ENCODE peak calls at places on chromosomes 16 and 17, in five cellular contexts. R is IMR-90, N is H1, Q is neuronal stem cell, T is mesenchymal stem cell. A is an unnamed sample.

GRCh38 chr16:9645911-9646310 is 536.3 kb downstream of the GRIN2A start:
- DNase-seq in R (no peak), N (peak), Q (no peak), T (no peak), A (no peak)

GRCh38 chr16:85130707-85131028 is 18.4 kb upstream of the CIBAR2 start:
- DNase-seq in R (no peak), N (no peak), Q (no peak), T (no peak), A (no peak)

GRCh38 chr17:41421617-41422016 is 2.8 kb downstream of the KRT37 start:
- DNase-seq in R (no peak), N (no peak), Q (no peak), T (peak), A (no peak)

GRCh38 chr17:56653877-56654276 is 60.4 kb downstream of the NOG start:
- DNase-seq in R (peak), N (no peak), Q (peak), T (peak), A (peak)

GRCh38 chr17:33819539-33819938 is 435.5 kb upstream of the CCL2 start:
- DNase-seq in R (no peak), N (no peak), Q (no peak), T (no peak), A (no peak)

GRCh38 chr16:2210386-2211365 is at the start of gene BRICD5:
- DNase-seq in R (peak), N (no peak), Q (no peak), T (no peak), A (peak)

GRCh38 chr16:82633964-82634600 is 7.3 kb downstream of the CDH13 start:
- DNase-seq in R (peak), N (no peak), Q (no peak), T (peak), A (no peak)

GRCh38 chr17:73155410-73156165 is 9.2 kb upstream of the SSTR2 start:
- DNase-seq in R (no peak), N (peak), Q (no peak), T (no peak), A (peak)

GRCh38 chr16:26665166-26665939 is 401.4 kb upstream of the C16orf82 start:
- DNase-seq in R (no peak), N (no peak), Q (no peak), T (no peak), A (no peak)

GRCh38 chr17:77834170-77835115 is 124.1 kb upstream of the TNRC6C start:
- DNase-seq in R (peak), N (no peak), Q (no peak), T (peak), A (peak)

GRCh38 chr16:67847064-67847861 is at the start of gene CENPT:
- DNase-seq in R (peak), N (peak), Q (no peak), T (peak), A (no peak)

GRCh38 chr17:19645608-19646250 is 2.8 kb upstream of the ALDH3A2 start:
- DNase-seq in R (no peak), N (peak), Q (peak), T (peak), A (peak)

GRCh38 chr17:29250666-29251065 is 4.0 kb downstream of the CRYBA1 start:
- DNase-seq in R (peak), N (no peak), Q (no peak), T (peak), A (no peak)

GRCh38 chr17:55734128-55734781 is 11.6 kb upstream of the TMEM100 start:
- DNase-seq in R (peak), N (no peak), Q (no peak), T (peak), A (peak)

GRCh38 chr17:49132317-49132698 is 261 bp upstream of the B4GALNT2 start:
- DNase-seq in R (no peak), N (no peak), Q (no peak), T (no peak), A (no peak)

GRCh38 chr17:40014375-40014980 is 762 bp upstream of the CSF3 start:
- DNase-seq in R (no peak), N (no peak), Q (no peak), T (peak), A (no peak)

GRCh38 chr17:10621397-10621796 is 35.7 kb downstream of the MYH3 start:
- DNase-seq in R (no peak), N (no peak), Q (no peak), T (no peak), A (no peak)

GRCh38 chr17:20706752-20707372 is 127.3 kb downstream of the CDRT15L2 start:
- DNase-seq in R (no peak), N (no peak), Q (no peak), T (no peak), A (no peak)

GRCh38 chr17:7803981-7804380 is 30.0 kb upstream of the KDM6B start:
- DNase-seq in R (no peak), N (no peak), Q (no peak), T (no peak), A (peak)

GRCh38 chr17:59427996-59428395 is 96.5 kb downstream of the YPEL2 start:
- DNase-seq in R (no peak), N (no peak), Q (no peak), T (peak), A (no peak)

GRCh38 chr17:34584805-34585416 is 5.5 kb downstream of the TMEM132E start:
- DNase-seq in R (peak), N (no peak), Q (no peak), T (no peak), A (no peak)

GRCh38 chr17:66830451-66830850 is 4.5 kb upstream of the CACNG5 start:
- DNase-seq in R (no peak), N (no peak), Q (no peak), T (no peak), A (peak)

GRCh38 chr16:82118749-82119148 is 51.3 kb downstream of the MPHOSPH6 start:
- DNase-seq in R (no peak), N (no peak), Q (no peak), T (no peak), A (no peak)

GRCh38 chr16:2828521-2828840 is 1.6 kb upstream of the ZG16B start:
- DNase-seq in R (no peak), N (no peak), Q (no peak), T (no peak), A (no peak)

GRCh38 chr17:34615326-34615725 is 35.9 kb downstream of the TMEM132E start:
- DNase-seq in R (no peak), N (no peak), Q (no peak), T (no peak), A (no peak)

GRCh38 chr17:68170246-68170645 is 77.6 kb upstream of the AMZ2 start:
- DNase-seq in R (no peak), N (peak), Q (no peak), T (no peak), A (no peak)

GRCh38 chr16:57724541-57724940 is 11.0 kb upstream of the KATNB1 start:
- DNase-seq in R (no peak), N (no peak), Q (no peak), T (no peak), A (no peak)

GRCh38 chr17:40819528-40820125 is 2.8 kb downstream of the KRT10 start:
- DNase-seq in R (peak), N (no peak), Q (no peak), T (peak), A (no peak)

GRCh38 chr16:84675423-84675822 is 24.4 kb upstream of the USP10 start:
- DNase-seq in R (no peak), N (no peak), Q (no peak), T (no peak), A (no peak)

GRCh38 chr17:1216209-1216937 is 36.6 kb upstream of the ABR start:
- DNase-seq in R (no peak), N (no peak), Q (no peak), T (no peak), A (no peak)

GRCh38 chr17:16938031-16938430 is 33.9 kb downstream of the TNFRSF13B start:
- DNase-seq in R (no peak), N (no peak), Q (no peak), T (no peak), A (no peak)

GRCh38 chr16:67399218-67399733 is 6.0 kb upstream of the TPPP3 start:
- DNase-seq in R (no peak), N (peak), Q (peak), T (peak), A (peak)

GRCh38 chr16:1188781-1189189 is 35.9 kb downstream of the CACNA1H start:
- DNase-seq in R (peak), N (peak), Q (peak), T (peak), A (peak)

GRCh38 chr17:72715906-72716572 is 376.4 kb downstream of the SLC39A11 start:
- DNase-seq in R (peak), N (no peak), Q (no peak), T (peak), A (no peak)

GRCh38 chr17:32349503-32349853 is 479 bp upstream of the ZNF207 start:
- DNase-seq in R (no peak), N (no peak), Q (no peak), T (no peak), A (no peak)

GRCh38 chr17:55925440-55925839 is 174.6 kb downstream of the PCTP start:
- DNase-seq in R (no peak), N (no peak), Q (no peak), T (no peak), A (no peak)

GRCh38 chr17:81899514-81900166 is 2.4 kb upstream of the NPB start:
- DNase-seq in R (no peak), N (no peak), Q (no peak), T (no peak), A (peak)
- H3K18ac ChIP-seq in R (no peak), N (no peak), Q (no peak), T (no peak), A (no peak)

GRCh38 chr16:28846080-28846932 is at the start of gene TUFM:
- DNase-seq in R (peak), N (peak), Q (peak), T (peak), A (peak)
- H3K14ac ChIP-seq in R (peak), N (no peak), Q (peak), T (peak), A (peak)

DNA sequence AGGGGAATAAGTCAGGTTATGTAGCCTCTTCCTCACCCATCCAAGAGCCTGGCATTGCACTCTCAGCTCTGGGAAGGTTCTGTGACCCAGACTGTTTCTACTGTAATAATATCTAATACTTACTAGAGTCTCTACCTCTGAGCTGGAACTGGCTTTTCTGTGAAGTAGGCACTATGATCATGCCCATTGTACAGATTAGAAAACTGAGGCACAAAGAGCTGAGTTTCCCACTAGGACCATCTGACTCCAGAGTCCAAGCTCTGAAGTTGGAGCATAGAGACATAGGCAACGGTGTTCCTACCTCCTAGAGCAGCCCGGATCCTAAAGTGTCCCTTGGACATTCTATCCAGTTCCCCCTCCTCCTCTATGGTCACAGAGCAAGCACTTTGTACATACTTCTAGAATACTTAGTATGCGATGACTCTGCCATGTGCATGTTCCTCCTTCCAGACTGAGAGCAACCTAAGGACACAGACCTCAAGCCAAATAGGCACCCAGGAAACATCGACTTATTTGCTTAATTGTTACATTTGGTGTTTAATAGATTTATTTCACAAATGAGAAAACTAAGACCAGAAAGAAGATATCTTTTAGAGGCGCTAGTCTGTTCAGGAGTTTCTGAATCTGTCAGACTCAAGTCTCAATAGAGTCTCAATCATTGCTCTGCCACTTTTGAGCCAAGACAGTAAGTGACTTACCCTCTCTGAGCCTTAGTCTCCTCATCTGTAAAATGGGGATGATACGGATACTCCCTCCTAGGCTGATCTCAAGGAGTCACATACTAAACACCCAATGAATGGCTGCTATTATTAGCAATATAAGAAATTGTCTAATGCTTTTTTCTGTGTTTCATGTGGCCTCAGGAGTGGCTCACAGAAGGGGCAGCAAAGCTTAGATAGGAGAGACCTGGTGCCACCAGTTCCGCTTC is 3.6 kb downstream of the CLEC19A start:
- DNase-seq in R (no peak), N (no peak), Q (no peak), T (no peak), A (no peak)
- H4K91ac ChIP-seq in R (no peak), N (peak), Q (peak), T (no peak), A (peak)

GRCh38 chr17:50661795-50662391 is 27.2 kb downstream of the ABCC3 start:
- DNase-seq in R (peak), N (no peak), Q (no peak), T (peak), A (peak)
- H3K18ac ChIP-seq in R (peak), N (peak), Q (peak), T (peak), A (peak)

GRCh38 chr17:57986841-57987581 is 1.0 kb downstream of the VEZF1 start:
- DNase-seq in R (peak), N (no peak), Q (peak), T (peak), A (no peak)

GRCh38 chr17:57989011-57989345 is 924 bp upstream of the VEZF1 start:
- DNase-seq in R (peak), N (no peak), Q (no peak), T (peak), A (no peak)

GRCh38 chr17:57988301-57989010 is 402 bp upstream of the VEZF1 start:
- DNase-seq in R (peak), N (peak), Q (peak), T (peak), A (peak)

GRCh38 chr17:57985675-57985974 is 2.4 kb downstream of the VEZF1 start:
- DNase-seq in R (peak), N (no peak), Q (no peak), T (peak), A (no peak)

GRCh38 chr17:57987582-57988300 is at the start of gene VEZF1:
- DNase-seq in R (peak), N (no peak), Q (peak), T (peak), A (peak)
- H3K14ac ChIP-seq in R (peak), N (peak), Q (peak), T (peak), A (peak)

DNA sequence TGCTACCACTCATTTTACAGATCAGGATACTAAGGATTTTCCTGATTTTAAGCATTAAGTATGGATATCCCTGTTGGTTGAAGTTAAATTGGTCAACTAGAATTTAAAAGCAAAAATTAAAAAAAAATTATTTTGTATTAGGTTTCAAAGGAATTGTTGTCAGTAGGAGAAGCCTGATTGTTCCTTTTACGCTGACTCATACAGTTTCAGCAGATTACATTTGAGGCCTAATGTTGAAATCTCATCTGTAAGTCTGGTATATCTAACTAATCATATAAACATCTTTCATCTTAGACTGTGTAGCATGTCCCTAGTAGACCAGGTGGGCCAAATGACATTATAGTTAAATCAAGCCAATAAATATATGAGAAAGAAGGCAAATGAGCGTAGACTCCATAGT is 83.5 kb downstream of the FTO start:
- DNase-seq in R (no peak), N (no peak), Q (no peak), T (no peak), A (no peak)
- H4K91ac ChIP-seq in R (no peak), N (no peak), Q (no peak), T (no peak), A (no peak)

GRCh38 chr16:29898135-29898534 is 1.2 kb downstream of the SEZ6L2 start:
- DNase-seq in R (no peak), N (no peak), Q (no peak), T (no peak), A (peak)

GRCh38 chr16:29900102-29900887 is at the start of gene ASPHD1:
- DNase-seq in R (peak), N (peak), Q (peak), T (peak), A (peak)

GRCh38 chr16:29900888-29901606 is 759 bp downstream of the ASPHD1 start:
- DNase-seq in R (no peak), N (peak), Q (no peak), T (no peak), A (no peak)

GRCh38 chr16:29898786-29899515 is 399 bp downstream of the SEZ6L2 start:
- DNase-seq in R (no peak), N (peak), Q (peak), T (peak), A (peak)

DNA sequence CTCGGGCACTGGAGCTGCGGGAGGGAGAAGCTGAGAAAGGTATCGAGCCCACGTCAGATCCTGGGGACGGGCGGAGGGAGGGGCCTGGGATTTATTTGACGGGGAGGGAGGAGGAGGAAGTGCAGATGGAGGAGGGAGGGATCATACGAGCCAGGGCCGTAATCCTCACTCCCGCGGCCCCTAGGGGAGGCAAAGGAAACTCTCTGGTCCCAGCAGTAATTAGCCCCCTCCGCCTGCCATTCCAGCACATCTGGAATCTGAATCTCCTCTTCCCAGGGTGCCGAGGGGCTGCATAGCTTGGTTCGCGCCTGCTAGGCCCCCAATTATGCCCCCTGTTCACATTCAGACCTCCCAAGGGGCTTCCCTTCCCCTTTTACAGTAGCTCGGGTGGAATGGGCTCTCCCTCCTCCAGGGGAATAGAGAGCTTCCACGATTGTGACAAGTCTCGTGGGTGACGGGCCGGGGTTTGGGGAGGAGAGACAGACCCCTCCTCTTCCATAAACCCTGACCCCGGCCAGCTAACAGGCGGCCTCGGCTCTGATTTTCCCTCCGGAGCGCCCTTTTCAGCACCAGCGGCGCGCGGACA is at the start of gene SEZ6L2:
- DNase-seq in R (peak), N (peak), Q (peak), T (peak), A (peak)
- H3K18ac ChIP-seq in R (no peak), N (peak), Q (no peak), T (peak), A (peak)

A was measured in H9.